ENCODE peak calls at places on chromosomes 4 and X, in nine cellular contexts. D is OCI-LY7, B is IMR-90, U is uterus, K is thyroid gland, S is GM12878, Z is body of pancreas, M is esophagus squamous epithelium, V is endodermal cell. P is an unnamed sample. For H3K4me1, the result is how much of the 10 kb centered on the place peaks cover.

GRCh38 chr4:41346306-41347061 is 89.8 kb downstream of the UCHL1 start:
- DNase-seq in D (no peak), B (no peak), U (no peak), K (no peak), S (no peak), Z (no peak), M (no peak), V (no peak), P (no peak)

GRCh38 chr4:82890602-82890912 is 396 bp downstream of the SEC31A start:
- DNase-seq in D (no peak), B (no peak), U (no peak), K (no peak), S (no peak), Z (no peak), M (no peak), V (no peak), P (no peak)

GRCh38 chr4:29390921-29391320 is 1329.2 kb upstream of the PCDH7 start:
- DNase-seq in D (no peak), B (no peak), U (no peak), K (no peak), S (no peak), Z (no peak), M (no peak), V (no peak), P (no peak)

GRCh38 chr4:180618396-180618795 is 1624.8 kb upstream of the TENM3 start:
- DNase-seq in D (no peak), B (no peak), U (no peak), K (no peak), S (no peak), Z (no peak), M (no peak), V (no peak), P (no peak)

GRCh38 chr4:3432381-3432790 is 9.4 kb upstream of the HGFAC start:
- DNase-seq in D (no peak), B (no peak), U (no peak), K (no peak), S (no peak), Z (no peak), M (no peak), V (no peak), P (no peak)

GRCh38 chrX:132559101-132559500 is 70.3 kb upstream of the MBNL3 start:
- DNase-seq in D (no peak), B (no peak), U (no peak), K (no peak), S (no peak), Z (no peak), M (no peak), V (no peak), P (no peak)

GRCh38 chr4:27278615-27279014 is 418.0 kb downstream of the STIM2 start:
- DNase-seq in D (peak), B (peak), U (no peak), K (no peak), S (no peak), Z (no peak), M (no peak), V (peak), P (peak)

GRCh38 chrX:51855698-51856097 is 37.7 kb upstream of the MAGED1 start:
- DNase-seq in D (no peak), B (no peak), U (no peak), K (no peak), S (no peak), Z (no peak), M (no peak), V (no peak), P (no peak)

GRCh38 chrX:68084765-68085164 is 348.5 kb downstream of the OPHN1 start:
- DNase-seq in D (no peak), B (peak), U (peak), K (no peak), S (no peak), Z (no peak), M (no peak), V (no peak), P (no peak)

GRCh38 chr4:55175779-55176231 is 50.4 kb upstream of the KDR start:
- DNase-seq in D (no peak), B (peak), U (no peak), K (no peak), S (no peak), Z (no peak), M (no peak), V (peak), P (no peak)

GRCh38 chrX:107483976-107484726 is 34.7 kb downstream of the FRMPD3 start:
- DNase-seq in D (no peak), B (no peak), U (peak), K (peak), S (no peak), Z (no peak), M (no peak), V (peak), P (peak)

GRCh38 chr4:48093949-48094550 is 40.0 kb downstream of the TXK start:
- DNase-seq in D (no peak), B (peak), U (no peak), K (no peak), S (no peak), Z (peak), M (no peak), V (peak), P (peak)

GRCh38 chr4:155906554-155907247 is 3.2 kb downstream of the TDO2 start:
- DNase-seq in D (no peak), B (peak), U (no peak), K (no peak), S (no peak), Z (peak), M (no peak), V (no peak), P (no peak)

DNA sequence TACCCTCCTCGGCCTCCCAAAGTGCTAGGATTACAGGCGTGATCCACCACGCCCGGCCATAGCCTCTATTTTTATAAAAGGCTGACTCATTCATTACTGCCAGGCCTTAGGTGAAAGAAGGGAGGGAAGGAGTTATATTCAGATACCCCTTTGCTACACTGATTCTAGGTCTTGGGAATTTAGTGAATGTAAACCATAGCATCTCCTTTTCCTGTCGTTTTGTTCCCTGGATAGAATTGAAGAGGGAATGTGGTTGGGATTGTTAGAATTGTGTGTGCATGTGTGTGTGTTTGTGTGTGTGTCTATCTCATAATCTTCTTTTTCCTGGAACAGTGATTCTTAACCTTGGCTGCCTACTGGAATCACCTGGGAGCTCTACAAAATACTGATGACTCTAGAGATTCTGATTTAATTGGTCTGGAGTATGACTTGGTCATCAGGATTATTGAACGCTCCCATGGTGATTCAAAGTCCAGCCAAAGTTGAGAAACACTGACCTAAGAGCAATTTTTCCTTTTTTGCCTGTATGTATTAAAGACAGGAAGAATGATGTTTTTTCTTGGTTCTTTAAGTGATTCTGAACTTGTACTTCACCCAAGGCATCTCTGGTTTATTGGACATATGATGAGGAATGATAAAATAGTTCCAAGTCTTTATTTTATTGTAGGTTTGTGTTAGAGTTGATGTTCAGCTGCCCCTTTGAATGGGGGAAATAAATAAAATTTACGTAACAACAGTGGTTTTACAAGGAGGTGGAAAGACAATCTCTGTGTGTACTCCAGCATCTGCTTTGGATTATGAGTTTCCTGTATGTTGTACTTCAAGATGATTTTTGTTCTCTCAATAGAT is 37.0 kb downstream of the NAP1L5 start:
- DNase-seq in D (no peak), B (peak), U (no peak), K (no peak), S (no peak), Z (no peak), M (no peak), V (no peak), P (peak)
- H3K27ac ChIP-seq in D (no peak), B (no peak), U (peak), K (no peak), S (no peak), Z (no peak), M (no peak), V (no peak), P (peak)

DNA sequence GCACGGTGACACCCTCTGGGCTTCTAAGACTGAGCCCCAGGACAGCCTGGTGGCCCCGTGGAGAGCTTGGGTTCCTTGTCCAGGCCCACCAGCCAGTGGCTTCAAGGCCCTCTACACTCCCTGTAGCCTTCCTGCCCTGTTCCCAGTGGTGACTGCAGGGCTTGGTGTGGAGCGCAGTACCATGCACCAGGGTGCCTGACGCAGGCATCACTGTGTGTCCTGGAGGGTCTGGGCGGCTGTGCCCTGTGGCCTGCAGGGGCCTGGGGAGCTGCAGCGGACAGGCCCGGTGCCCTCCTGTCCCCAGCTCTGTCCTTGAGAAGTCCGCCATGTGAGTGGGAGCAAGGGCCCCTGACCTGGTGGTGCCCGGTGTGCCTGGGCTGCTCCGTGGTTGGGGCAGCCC is 4.3 kb downstream of the FGFRL1 start:
- DNase-seq in D (no peak), B (no peak), U (no peak), K (no peak), S (no peak), Z (no peak), M (no peak), V (no peak), P (no peak)
- H3K4me1 ChIP-seq in D (under half), B (under half), U (under half), K (under half), S (under half), Z (under half), M (under half), V (under half), P (under half)

GRCh38 chr4:157768419-157768818 is 404.4 kb downstream of the GASK1B start:
- DNase-seq in D (no peak), B (no peak), U (no peak), K (no peak), S (no peak), Z (no peak), M (no peak), V (no peak), P (no peak)
- TF ChIP-seq CTCF in D (no peak), B (no peak), U (no peak), K (no peak), S (no peak), Z (no peak), M (no peak), V (no peak), P (no peak)

GRCh38 chrX:108666101-108666500 is 70.3 kb downstream of the IRS4 start:
- DNase-seq in D (no peak), B (no peak), U (no peak), K (no peak), S (no peak), Z (no peak), M (no peak), V (no peak), P (no peak)
- H3K27ac ChIP-seq in D (no peak), B (no peak), U (no peak), K (no peak), S (no peak), Z (no peak), M (no peak), V (no peak), P (no peak)

P was measured in colonic mucosa.